ENCODE peak calls at places on chromosome 11, in seven cellular contexts. T is epithelial cell of esophagus, O is T-cell, K is astrocyte of the spinal cord, D is T follicular helper cell, C is GF-D8, J is fibroblast of the aortic adventitia. P is an unnamed sample.

GRCh38 chr11:47329431-47329993 is 23.0 kb downstream of the MYBPC3 start:
- DNase-seq in T (no peak), O (no peak), K (no peak), D (no peak), C (no peak), J (no peak), P (no peak)

GRCh38 chr11:2860636-2861035 is 24.9 kb downstream of the CDKN1C start:
- DNase-seq in T (peak), O (no peak), K (peak), D (no peak), C (no peak), J (no peak), P (peak)

GRCh38 chr11:134504146-134504905 is 92.3 kb upstream of the B3GAT1 start:
- DNase-seq in T (no peak), O (no peak), K (no peak), D (no peak), C (no peak), J (no peak), P (no peak)

GRCh38 chr11:92269021-92269420 is 44.4 kb downstream of the FAT3 start:
- DNase-seq in T (peak), O (no peak), K (peak), D (no peak), C (no peak), J (peak), P (peak)

GRCh38 chr11:69376155-69377028 is 82.4 kb downstream of the MYEOV start:
- DNase-seq in T (peak), O (no peak), K (no peak), D (no peak), C (no peak), J (no peak), P (no peak)

GRCh38 chr11:11463397-11463796 is 110.3 kb upstream of the CSNK2A3 start:
- DNase-seq in T (no peak), O (no peak), K (no peak), D (no peak), C (no peak), J (no peak), P (no peak)

GRCh38 chr11:79174045-79175008 is 266.5 kb downstream of the TENM4 start:
- DNase-seq in T (peak), O (no peak), K (peak), D (no peak), C (no peak), J (peak), P (no peak)

GRCh38 chr11:126963603-126964353 is 36.8 kb downstream of the KIRREL3 start:
- DNase-seq in T (peak), O (no peak), K (peak), D (no peak), C (no peak), J (peak), P (peak)

GRCh38 chr11:106565326-106565725 is 452.9 kb downstream of the GUCY1A2 start:
- DNase-seq in T (no peak), O (no peak), K (no peak), D (no peak), C (no peak), J (no peak), P (no peak)

GRCh38 chr11:61659413-61660196 is 20.6 kb upstream of the DAGLA start:
- DNase-seq in T (no peak), O (no peak), K (no peak), D (no peak), C (no peak), J (no peak), P (no peak)

GRCh38 chr11:29173660-29174062 is 843.2 kb downstream of the KCNA4 start:
- DNase-seq in T (peak), O (no peak), K (peak), D (no peak), C (no peak), J (peak), P (peak)

GRCh38 chr11:63490551-63491239 is at the start of gene PLAAT5:
- DNase-seq in T (no peak), O (no peak), K (no peak), D (no peak), C (no peak), J (peak), P (no peak)

GRCh38 chr11:62242021-62242420 is at the start of gene SCGB1D2:
- DNase-seq in T (peak), O (no peak), K (no peak), D (no peak), C (no peak), J (no peak), P (peak)

GRCh38 chr11:73734996-73735395 is 25.9 kb downstream of the RAB6A start:
- DNase-seq in T (no peak), O (no peak), K (peak), D (no peak), C (no peak), J (peak), P (peak)

GRCh38 chr11:59679347-59679746 is 10.5 kb upstream of the PATL1 start:
- DNase-seq in T (no peak), O (no peak), K (no peak), D (no peak), C (no peak), J (no peak), P (no peak)

GRCh38 chr11:11827272-11827671 is 14.5 kb upstream of the USP47 start:
- DNase-seq in T (no peak), O (no peak), K (no peak), D (no peak), C (no peak), J (no peak), P (no peak)

GRCh38 chr11:112525844-112526590 is 265.4 kb upstream of the PLET1 start:
- DNase-seq in T (peak), O (no peak), K (no peak), D (no peak), C (no peak), J (no peak), P (no peak)

GRCh38 chr11:74533421-74533820 is 39.9 kb upstream of the LIPT2 start:
- DNase-seq in T (no peak), O (no peak), K (no peak), D (no peak), C (no peak), J (no peak), P (no peak)

GRCh38 chr11:35088226-35088625 is 50.7 kb upstream of the CD44 start:
- DNase-seq in T (peak), O (no peak), K (no peak), D (no peak), C (no peak), J (no peak), P (no peak)

GRCh38 chr11:121652982-121653381 is 200.2 kb upstream of the SORL1-AS1 start:
- DNase-seq in T (no peak), O (no peak), K (peak), D (no peak), C (no peak), J (peak), P (no peak)

GRCh38 chr11:122769126-122769780 is 69.0 kb upstream of the CRTAM start:
- DNase-seq in T (no peak), O (no peak), K (peak), D (no peak), C (no peak), J (peak), P (no peak)

GRCh38 chr11:132402056-132402684 is 1031.8 kb downstream of the NTM start:
- DNase-seq in T (peak), O (no peak), K (peak), D (no peak), C (no peak), J (peak), P (peak)

GRCh38 chr11:102850973-102851745 is 7.8 kb upstream of the MMP3 start:
- DNase-seq in T (peak), O (no peak), K (peak), D (no peak), C (no peak), J (peak), P (peak)

GRCh38 chr11:111069076-111069475 is 176.4 kb upstream of the POU2AF2 start:
- DNase-seq in T (peak), O (no peak), K (peak), D (no peak), C (no peak), J (peak), P (no peak)

GRCh38 chr11:18536195-18536594 is 9.5 kb upstream of the TSG101 start:
- DNase-seq in T (peak), O (no peak), K (no peak), D (no peak), C (no peak), J (no peak), P (no peak)

GRCh38 chr11:112962854-112963367 is 1.7 kb downstream of the NCAM1 start:
- DNase-seq in T (no peak), O (no peak), K (peak), D (no peak), C (no peak), J (no peak), P (peak)

GRCh38 chr11:133745791-133746190 is 99.5 kb downstream of the SPATA19 start:
- DNase-seq in T (no peak), O (no peak), K (no peak), D (no peak), C (no peak), J (no peak), P (no peak)

GRCh38 chr11:9862981-9863380 is 199.1 kb downstream of the SWAP70 start:
- DNase-seq in T (no peak), O (no peak), K (peak), D (no peak), C (no peak), J (peak), P (no peak)

GRCh38 chr11:93591247-93591898 is 48.2 kb upstream of the SMCO4 start:
- DNase-seq in T (peak), O (no peak), K (peak), D (no peak), C (no peak), J (no peak), P (peak)

GRCh38 chr11:57480409-57481137 is 20.2 kb downstream of the RTN4RL2 start:
- DNase-seq in T (peak), O (peak), K (peak), D (peak), C (peak), J (peak), P (peak)

GRCh38 chr11:74462009-74462408 is 5.3 kb downstream of the KCNE3 start:
- DNase-seq in T (no peak), O (no peak), K (no peak), D (no peak), C (peak), J (peak), P (no peak)

GRCh38 chr11:30143098-30143705 is 87.6 kb upstream of the FSHB start:
- DNase-seq in T (peak), O (no peak), K (peak), D (no peak), C (no peak), J (peak), P (peak)

GRCh38 chr11:96162816-96163499 is 180.0 kb downstream of the MAML2 start:
- DNase-seq in T (peak), O (no peak), K (peak), D (no peak), C (no peak), J (peak), P (no peak)

GRCh38 chr11:75150879-75151278 is at the start of gene SLCO2B1:
- DNase-seq in T (peak), O (no peak), K (no peak), D (no peak), C (no peak), J (no peak), P (no peak)

GRCh38 chr11:124882339-124883071 is 15.2 kb downstream of the ROBO4 start:
- DNase-seq in T (no peak), O (no peak), K (peak), D (no peak), C (no peak), J (peak), P (no peak)

GRCh38 chr11:88552377-88553029 is 215.0 kb upstream of the CTSC start:
- DNase-seq in T (peak), O (peak), K (no peak), D (peak), C (no peak), J (peak), P (peak)

P was measured in kidney tubule cell.